ENCODE peak calls at places on chromosomes 11 and 22, in four cellular contexts. A is endothelial cell, O is psoas muscle, Y is brain microvascular endothelial cell. L is an unnamed sample.

GRCh38 chr22:29710922-29711593 is 8.7 kb upstream of the CABP7 start:
- DNase-seq in A (no peak), O (peak; percentile 76), Y (no peak), L (no peak)

GRCh38 chr11:44310198-44310455 is 188 bp upstream of the ALX4 start:
- DNase-seq in A (no peak), O (no peak), Y (no peak), L (no peak)

GRCh38 chr11:75270896-75271415 is 30.4 kb downstream of the TPBGL start:
- DNase-seq in A (no peak), O (no peak), Y (no peak), L (peak; percentile 23)

GRCh38 chr22:40453676-40454075 is 83.3 kb downstream of the SGSM3 start:
- DNase-seq in A (no peak), O (no peak), Y (no peak), L (no peak)

GRCh38 chr11:46382644-46383403 is 1.4 kb downstream of the MDK start:
- DNase-seq in A (peak; percentile 68), O (no peak), Y (no peak), L (no peak)

GRCh38 chr11:10778217-10778970 is 27.3 kb downstream of the CTR9 start:
- DNase-seq in A (no peak), O (peak; percentile 76), Y (peak; percentile 95), L (no peak)

GRCh38 chr11:128318856-128319474 is 268.4 kb downstream of the ETS1 start:
- DNase-seq in A (no peak), O (no peak), Y (peak; percentile 31), L (peak; percentile 32)

GRCh38 chr11:14894657-14895598 is 2.9 kb upstream of the CYP2R1 start:
- DNase-seq in A (no peak), O (peak; percentile 29), Y (no peak), L (peak; percentile 24)

GRCh38 chr11:100072131-100072530 is 615.0 kb upstream of the ARHGAP42 start:
- DNase-seq in A (no peak), O (no peak), Y (no peak), L (no peak)

GRCh38 chr11:63590024-63590788 is 24.0 kb downstream of the PLAAT3 start:
- DNase-seq in A (no peak), O (no peak), Y (no peak), L (no peak)

GRCh38 chr11:94849836-94850235 is 81.7 kb downstream of the AMOTL1 start:
- DNase-seq in A (no peak), O (no peak), Y (no peak), L (no peak)

GRCh38 chr11:74678591-74679512 is 52.4 kb downstream of the CHRDL2 start:
- DNase-seq in A (no peak), O (no peak), Y (no peak), L (no peak)

GRCh38 chr11:128294685-128295079 is 292.7 kb downstream of the ETS1 start:
- DNase-seq in A (no peak), O (no peak), Y (peak; percentile 28), L (no peak)

GRCh38 chr22:18110194-18110943 is at the start of gene TUBA8:
- DNase-seq in A (peak; percentile 46), O (peak; percentile 75), Y (peak; percentile 14), L (peak; percentile 27)

DNA sequence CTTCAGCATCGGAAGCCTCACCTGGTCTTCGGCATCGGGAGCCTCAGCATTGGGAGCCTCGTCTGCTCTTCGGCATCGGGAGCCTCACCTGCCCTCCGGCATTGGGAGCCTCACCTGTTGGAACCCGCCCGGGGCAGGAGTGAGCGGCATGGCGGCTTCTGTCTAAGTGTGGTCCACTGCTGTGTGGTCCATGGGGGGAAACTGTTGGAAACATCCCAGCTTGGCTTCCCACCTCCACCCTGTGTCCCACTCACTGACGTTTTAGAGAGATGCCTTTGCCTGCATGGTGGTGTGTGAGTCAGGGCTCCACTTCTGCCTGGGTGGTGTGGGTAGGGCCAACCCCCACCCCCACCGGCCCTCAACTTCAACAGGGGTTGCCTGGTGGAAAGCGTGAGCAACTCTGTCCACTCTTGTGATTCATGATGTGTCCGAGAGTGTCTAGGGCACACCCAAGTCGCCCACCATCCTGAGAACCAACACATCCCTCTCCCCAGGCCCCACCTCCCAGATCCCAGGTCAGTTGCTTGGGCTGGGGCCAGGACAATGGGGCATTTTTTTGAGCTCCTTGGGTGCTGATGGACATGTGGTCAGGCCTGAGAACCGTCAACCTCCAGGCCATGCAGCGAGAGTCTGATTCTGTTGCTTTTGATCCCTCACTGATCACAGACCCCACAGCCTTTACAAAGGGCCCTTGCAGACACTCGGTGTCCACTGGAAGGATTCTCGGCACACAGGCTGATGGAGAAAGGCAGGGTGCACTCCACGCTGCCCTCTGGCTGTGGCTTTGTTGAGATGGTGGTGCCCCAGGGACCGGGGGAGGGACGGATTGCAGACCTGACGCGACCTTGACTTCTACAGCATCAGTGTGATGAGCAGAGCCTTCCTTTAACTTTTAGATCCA is 406.7 kb downstream of the TBC1D22A start:
- DNase-seq in A (no peak), O (peak; percentile 9), Y (no peak), L (no peak)
- TF ChIP-seq CTCF in A (no peak), O (peak; percentile 11), Y (peak; percentile 53), L (peak; percentile 50)

GRCh38 chr11:1163321-1163910 is 5.7 kb downstream of the MUC5AC start:
- DNase-seq in A (no peak), O (peak; percentile 9), Y (no peak), L (no peak)

GRCh38 chr11:1167256-1167655 is 9.5 kb downstream of the MUC5AC start:
- DNase-seq in A (no peak), O (no peak), Y (no peak), L (no peak)

GRCh38 chr11:1163911-1164735 is 6.4 kb downstream of the MUC5AC start:
- DNase-seq in A (no peak), O (no peak), Y (no peak), L (no peak)

GRCh38 chr11:1167751-1168231 is 10.0 kb downstream of the MUC5AC start:
- DNase-seq in A (no peak), O (no peak), Y (no peak), L (no peak)

DNA sequence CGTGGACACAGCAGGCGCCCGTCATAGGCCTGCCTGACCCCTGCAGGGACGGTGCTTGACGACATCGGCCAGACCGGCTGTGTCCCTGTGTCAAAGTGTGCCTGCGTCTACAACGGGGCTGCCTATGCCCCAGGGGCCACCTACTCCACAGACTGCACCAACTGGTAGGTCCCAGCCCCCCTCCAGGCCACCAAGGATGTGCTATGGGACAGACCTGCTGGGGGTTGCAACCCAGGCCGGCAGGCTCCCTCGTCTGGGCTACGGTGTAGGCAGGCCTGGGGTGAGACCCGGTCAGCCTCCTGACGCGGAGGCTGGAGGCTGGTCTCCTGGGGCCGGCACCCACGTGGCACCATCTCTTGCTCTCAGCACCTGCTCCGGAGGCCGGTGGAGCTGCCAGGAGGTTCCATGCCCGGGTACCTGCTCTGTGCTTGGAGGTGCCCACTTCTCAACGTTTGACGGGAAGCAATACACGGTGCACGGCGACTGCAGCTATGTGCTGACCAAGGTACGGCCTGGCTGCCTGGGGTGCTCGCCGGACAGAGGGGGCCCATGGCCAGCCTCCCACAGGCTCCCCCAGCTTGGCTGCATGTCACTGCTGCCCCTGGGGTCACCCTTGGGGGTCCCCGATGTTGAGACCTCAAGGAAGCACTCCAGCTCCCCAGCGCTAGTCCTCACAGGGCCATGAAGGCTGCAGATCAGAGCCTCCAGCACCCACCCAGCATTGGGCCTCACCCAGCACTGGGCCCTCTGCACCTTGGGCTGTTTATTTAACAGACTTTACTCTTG is 7.7 kb downstream of the MUC5AC start:
- DNase-seq in A (no peak), O (peak; percentile 9), Y (no peak), L (no peak)
- TF ChIP-seq CTCF in A (no peak), O (no peak), Y (no peak), L (no peak)

DNA sequence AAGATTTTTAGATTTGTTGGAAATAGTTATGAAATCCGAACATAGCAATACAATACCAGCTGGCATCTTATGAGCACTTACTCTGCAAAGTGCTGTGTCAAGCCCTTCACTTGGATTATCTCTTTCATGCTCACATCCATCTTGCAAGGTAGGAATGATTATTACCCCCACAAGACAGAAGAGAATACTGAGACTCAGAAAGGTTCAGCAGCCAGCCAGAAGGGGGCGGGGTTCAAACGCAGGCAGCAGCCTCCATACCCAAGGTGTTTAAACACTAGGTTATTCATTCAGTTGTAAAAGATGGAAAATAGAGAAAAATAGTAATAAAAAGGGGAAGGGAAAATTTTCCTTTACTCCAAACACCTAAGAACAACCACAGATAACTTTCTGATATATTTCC is 158.5 kb downstream of the CCDC34 start:
- DNase-seq in A (peak; percentile 40), O (no peak), Y (no peak), L (no peak)
- TF ChIP-seq CTCF in A (no peak), O (no peak), Y (peak; percentile 73), L (no peak)

DNA sequence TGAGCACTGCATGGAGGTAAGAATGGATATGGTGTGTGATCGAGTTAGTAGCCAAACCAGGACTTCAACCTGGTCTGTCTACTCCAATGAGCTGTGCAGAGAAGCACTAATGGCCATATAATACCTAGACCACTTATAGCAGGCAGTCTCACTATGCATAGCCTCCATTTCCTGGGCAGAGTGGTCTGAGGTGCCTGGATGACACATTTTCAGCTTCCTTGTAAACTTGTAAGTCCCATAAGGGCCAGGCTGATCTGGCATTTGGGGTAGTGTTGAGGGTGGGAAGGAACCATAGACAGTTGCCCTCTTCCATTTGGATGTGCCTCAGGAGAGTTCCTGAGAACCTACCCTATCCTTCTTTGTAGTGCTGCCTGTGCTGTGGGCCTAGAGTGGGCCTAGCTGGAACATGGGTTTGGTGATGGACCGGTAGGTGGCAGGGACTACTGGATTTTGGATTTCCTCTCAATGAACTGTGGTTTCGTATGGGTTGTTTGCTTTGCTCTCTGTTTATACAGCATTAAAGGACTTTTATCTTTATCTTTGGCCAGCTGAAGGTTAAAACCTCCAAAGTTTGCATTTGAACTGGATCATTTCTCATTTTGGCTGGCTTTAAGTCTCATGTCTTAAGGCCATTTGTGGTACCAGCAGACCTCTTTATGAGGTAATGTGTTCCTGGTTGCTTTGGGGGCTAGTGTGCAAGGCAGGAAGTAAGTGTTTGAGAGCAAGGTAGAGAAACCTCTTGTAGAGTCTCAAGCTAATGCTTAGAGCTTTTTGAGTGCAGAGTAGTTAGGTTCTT is 86.9 kb downstream of the STIM1 start:
- DNase-seq in A (no peak), O (no peak), Y (no peak), L (peak; percentile 64)
- TF ChIP-seq CTCF in A (no peak), O (no peak), Y (no peak), L (no peak)

DNA sequence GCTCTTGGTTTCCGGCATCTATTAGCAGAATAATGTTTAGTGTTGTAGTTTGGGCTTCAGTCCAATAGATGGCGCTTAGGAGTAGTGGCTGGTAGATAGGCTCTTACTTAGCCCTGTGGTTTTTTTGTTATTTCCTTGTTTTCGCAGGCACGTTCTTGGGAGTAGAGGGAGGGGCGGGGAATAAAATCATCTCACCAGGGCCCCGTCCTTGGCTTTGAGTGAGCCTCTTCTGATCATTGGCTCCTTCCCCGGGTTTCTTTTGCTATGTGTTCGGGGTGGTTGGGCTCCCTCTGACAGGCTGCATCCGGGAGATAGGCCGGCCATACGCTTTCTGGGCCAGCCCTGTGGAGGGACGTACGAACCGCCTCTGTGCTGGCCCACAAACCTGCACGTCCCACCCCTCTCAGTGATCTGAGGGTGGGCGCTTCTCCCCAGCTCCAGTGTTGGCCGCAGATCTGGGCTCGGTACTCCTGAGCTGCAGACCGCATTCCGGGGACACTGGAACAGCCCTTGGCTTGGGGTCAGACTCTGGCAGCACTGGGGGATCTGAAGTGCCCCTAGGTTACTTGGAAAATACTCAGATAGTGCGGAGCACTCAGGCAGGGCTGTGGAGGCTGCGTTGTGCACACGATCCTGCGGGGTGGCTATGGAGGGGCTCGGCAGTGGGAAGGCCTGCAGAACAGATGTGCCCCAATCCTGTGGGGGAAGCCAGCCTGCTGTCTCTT is 217.0 kb downstream of the DYNC2H1 start:
- DNase-seq in A (peak; percentile 65), O (no peak), Y (peak; percentile 90), L (peak; percentile 52)
- TF ChIP-seq CTCF in A (peak; percentile 67), O (peak; percentile 30), Y (peak; percentile 82), L (peak; percentile 83)

L was measured in DND-41.